ENCODE peak calls at places on chromosomes 16 and 17, in six cellular contexts. One of them, this sample, is unnamed.

GRCh38 chr17:72226322-72226721 is 105.5 kb downstream of the SOX9 start:
- ATAC-seq in activated T-cell treated with anti-CD3 and anti-CD28 coated beads, Interleukin-2, amount 50 U/mL, for 72 hours: no peak
- ATAC-seq in activated CD8-positive, alpha-beta memory T cell treated with anti-CD3 and anti-CD28 coated beads, Interleukin-2, amount 10 ng/mL, durations not matched to agents 7 days and 5 days: no peak
- ATAC-seq in CD8-positive, alpha-beta T cell: no peak
- ATAC-seq in effector memory CD8-positive, alpha-beta T cell: no peak
- ATAC-seq in heart right ventricle: no peak
- ATAC-seq in this sample: no peak

GRCh38 chr17:51435641-51436091 is 175.3 kb downstream of the UTP18 start:
- ATAC-seq in activated T-cell treated with anti-CD3 and anti-CD28 coated beads, Interleukin-2, amount 50 U/mL, for 72 hours: peak
- ATAC-seq in activated CD8-positive, alpha-beta memory T cell treated with anti-CD3 and anti-CD28 coated beads, Interleukin-2, amount 10 ng/mL, durations not matched to agents 7 days and 5 days: no peak
- ATAC-seq in effector memory CD8-positive, alpha-beta T cell: peak
- ATAC-seq in CD8-positive, alpha-beta T cell: no peak
- ATAC-seq in heart right ventricle: no peak
- ATAC-seq in this sample: no peak

GRCh38 chr17:1496814-1497325 is 4.4 kb upstream of the MYO1C start:
- ATAC-seq in activated CD8-positive, alpha-beta memory T cell treated with anti-CD3 and anti-CD28 coated beads, Interleukin-2, amount 10 ng/mL, durations not matched to agents 7 days and 5 days: no peak
- ATAC-seq in CD8-positive, alpha-beta T cell: no peak
- ATAC-seq in activated T-cell treated with anti-CD3 and anti-CD28 coated beads, Interleukin-2, amount 50 U/mL, for 72 hours: no peak
- ATAC-seq in effector memory CD8-positive, alpha-beta T cell: no peak
- ATAC-seq in heart right ventricle: no peak
- ATAC-seq in this sample: no peak

GRCh38 chr16:30649725-30650368 is 913 bp upstream of the PRR14 start:
- ATAC-seq in CD8-positive, alpha-beta T cell: peak
- ATAC-seq in effector memory CD8-positive, alpha-beta T cell: peak
- ATAC-seq in heart right ventricle: no peak
- ATAC-seq in activated T-cell treated with anti-CD3 and anti-CD28 coated beads, Interleukin-2, amount 50 U/mL, for 72 hours: no peak
- ATAC-seq in activated CD8-positive, alpha-beta memory T cell treated with anti-CD3 and anti-CD28 coated beads, Interleukin-2, amount 10 ng/mL, durations not matched to agents 7 days and 5 days: peak
- ATAC-seq in this sample: no peak

GRCh38 chr16:19235478-19235877 is 50.1 kb upstream of the CLEC19A start:
- ATAC-seq in effector memory CD8-positive, alpha-beta T cell: no peak
- ATAC-seq in activated CD8-positive, alpha-beta memory T cell treated with anti-CD3 and anti-CD28 coated beads, Interleukin-2, amount 10 ng/mL, durations not matched to agents 7 days and 5 days: no peak
- ATAC-seq in CD8-positive, alpha-beta T cell: no peak
- ATAC-seq in heart right ventricle: no peak
- ATAC-seq in activated T-cell treated with anti-CD3 and anti-CD28 coated beads, Interleukin-2, amount 50 U/mL, for 72 hours: no peak
- ATAC-seq in this sample: no peak

GRCh38 chr17:13016881-13017622 is 775 bp downstream of the ELAC2 start:
- ATAC-seq in heart right ventricle: peak
- ATAC-seq in effector memory CD8-positive, alpha-beta T cell: no peak
- ATAC-seq in activated T-cell treated with anti-CD3 and anti-CD28 coated beads, Interleukin-2, amount 50 U/mL, for 72 hours: peak
- ATAC-seq in activated CD8-positive, alpha-beta memory T cell treated with anti-CD3 and anti-CD28 coated beads, Interleukin-2, amount 10 ng/mL, durations not matched to agents 7 days and 5 days: peak
- ATAC-seq in CD8-positive, alpha-beta T cell: no peak
- ATAC-seq in this sample: no peak

GRCh38 chr17:35167666-35168065 is 20.0 kb downstream of the UNC45B start:
- ATAC-seq in activated T-cell treated with anti-CD3 and anti-CD28 coated beads, Interleukin-2, amount 50 U/mL, for 72 hours: no peak
- ATAC-seq in effector memory CD8-positive, alpha-beta T cell: no peak
- ATAC-seq in CD8-positive, alpha-beta T cell: no peak
- ATAC-seq in activated CD8-positive, alpha-beta memory T cell treated with anti-CD3 and anti-CD28 coated beads, Interleukin-2, amount 10 ng/mL, durations not matched to agents 7 days and 5 days: no peak
- ATAC-seq in heart right ventricle: no peak
- ATAC-seq in this sample: no peak

GRCh38 chr16:17392127-17392856 is 78.5 kb downstream of the XYLT1 start:
- ATAC-seq in CD8-positive, alpha-beta T cell: no peak
- ATAC-seq in activated T-cell treated with anti-CD3 and anti-CD28 coated beads, Interleukin-2, amount 50 U/mL, for 72 hours: no peak
- ATAC-seq in heart right ventricle: no peak
- ATAC-seq in effector memory CD8-positive, alpha-beta T cell: no peak
- ATAC-seq in activated CD8-positive, alpha-beta memory T cell treated with anti-CD3 and anti-CD28 coated beads, Interleukin-2, amount 10 ng/mL, durations not matched to agents 7 days and 5 days: no peak
- ATAC-seq in this sample: no peak

GRCh38 chr17:49547566-49547965 is 28.1 kb upstream of the NXPH3 start:
- ATAC-seq in heart right ventricle: peak
- ATAC-seq in CD8-positive, alpha-beta T cell: no peak
- ATAC-seq in activated CD8-positive, alpha-beta memory T cell treated with anti-CD3 and anti-CD28 coated beads, Interleukin-2, amount 10 ng/mL, durations not matched to agents 7 days and 5 days: no peak
- ATAC-seq in effector memory CD8-positive, alpha-beta T cell: no peak
- ATAC-seq in activated T-cell treated with anti-CD3 and anti-CD28 coated beads, Interleukin-2, amount 50 U/mL, for 72 hours: no peak
- ATAC-seq in this sample: no peak

GRCh38 chr17:80453980-80454556 is 22.3 kb downstream of the NPTX1 start:
- ATAC-seq in activated CD8-positive, alpha-beta memory T cell treated with anti-CD3 and anti-CD28 coated beads, Interleukin-2, amount 10 ng/mL, durations not matched to agents 7 days and 5 days: peak
- ATAC-seq in activated T-cell treated with anti-CD3 and anti-CD28 coated beads, Interleukin-2, amount 50 U/mL, for 72 hours: no peak
- ATAC-seq in effector memory CD8-positive, alpha-beta T cell: no peak
- ATAC-seq in CD8-positive, alpha-beta T cell: no peak
- ATAC-seq in heart right ventricle: no peak
- ATAC-seq in this sample: peak

GRCh38 chr17:49955157-49955556 is 13.8 kb upstream of the DLX4 start:
- ATAC-seq in activated T-cell treated with anti-CD3 and anti-CD28 coated beads, Interleukin-2, amount 50 U/mL, for 72 hours: no peak
- ATAC-seq in heart right ventricle: no peak
- ATAC-seq in effector memory CD8-positive, alpha-beta T cell: no peak
- ATAC-seq in activated CD8-positive, alpha-beta memory T cell treated with anti-CD3 and anti-CD28 coated beads, Interleukin-2, amount 10 ng/mL, durations not matched to agents 7 days and 5 days: no peak
- ATAC-seq in CD8-positive, alpha-beta T cell: no peak
- ATAC-seq in this sample: no peak

GRCh38 chr17:75845058-75845711 is 981 bp upstream of the UNC13D start:
- ATAC-seq in CD8-positive, alpha-beta T cell: peak
- ATAC-seq in activated CD8-positive, alpha-beta memory T cell treated with anti-CD3 and anti-CD28 coated beads, Interleukin-2, amount 10 ng/mL, durations not matched to agents 7 days and 5 days: peak
- ATAC-seq in heart right ventricle: peak
- ATAC-seq in activated T-cell treated with anti-CD3 and anti-CD28 coated beads, Interleukin-2, amount 50 U/mL, for 72 hours: peak
- ATAC-seq in effector memory CD8-positive, alpha-beta T cell: peak
- ATAC-seq in this sample: peak

GRCh38 chr17:75152971-75153853 is 1.1 kb downstream of the JPT1 start:
- ATAC-seq in CD8-positive, alpha-beta T cell: no peak
- ATAC-seq in activated CD8-positive, alpha-beta memory T cell treated with anti-CD3 and anti-CD28 coated beads, Interleukin-2, amount 10 ng/mL, durations not matched to agents 7 days and 5 days: no peak
- ATAC-seq in heart right ventricle: no peak
- ATAC-seq in effector memory CD8-positive, alpha-beta T cell: no peak
- ATAC-seq in activated T-cell treated with anti-CD3 and anti-CD28 coated beads, Interleukin-2, amount 50 U/mL, for 72 hours: no peak
- ATAC-seq in this sample: no peak

GRCh38 chr17:3875317-3875716 is 17.5 kb downstream of the CAMKK1 start:
- ATAC-seq in activated CD8-positive, alpha-beta memory T cell treated with anti-CD3 and anti-CD28 coated beads, Interleukin-2, amount 10 ng/mL, durations not matched to agents 7 days and 5 days: no peak
- ATAC-seq in heart right ventricle: no peak
- ATAC-seq in CD8-positive, alpha-beta T cell: no peak
- ATAC-seq in effector memory CD8-positive, alpha-beta T cell: no peak
- ATAC-seq in activated T-cell treated with anti-CD3 and anti-CD28 coated beads, Interleukin-2, amount 50 U/mL, for 72 hours: no peak
- ATAC-seq in this sample: no peak

GRCh38 chr16:57615813-57616212 is 12.6 kb upstream of the ADGRG1 start:
- ATAC-seq in activated CD8-positive, alpha-beta memory T cell treated with anti-CD3 and anti-CD28 coated beads, Interleukin-2, amount 10 ng/mL, durations not matched to agents 7 days and 5 days: no peak
- ATAC-seq in activated T-cell treated with anti-CD3 and anti-CD28 coated beads, Interleukin-2, amount 50 U/mL, for 72 hours: no peak
- ATAC-seq in effector memory CD8-positive, alpha-beta T cell: no peak
- ATAC-seq in heart right ventricle: no peak
- ATAC-seq in CD8-positive, alpha-beta T cell: no peak
- ATAC-seq in this sample: no peak

GRCh38 chr17:70661342-70662222 is 492.2 kb downstream of the KCNJ2 start:
- ATAC-seq in effector memory CD8-positive, alpha-beta T cell: no peak
- ATAC-seq in activated CD8-positive, alpha-beta memory T cell treated with anti-CD3 and anti-CD28 coated beads, Interleukin-2, amount 10 ng/mL, durations not matched to agents 7 days and 5 days: no peak
- ATAC-seq in heart right ventricle: no peak
- ATAC-seq in activated T-cell treated with anti-CD3 and anti-CD28 coated beads, Interleukin-2, amount 50 U/mL, for 72 hours: no peak
- ATAC-seq in CD8-positive, alpha-beta T cell: no peak
- ATAC-seq in this sample: no peak

GRCh38 chr17:9072626-9073339 is 51.5 kb downstream of the NTN1 start:
- ATAC-seq in CD8-positive, alpha-beta T cell: no peak
- ATAC-seq in heart right ventricle: peak
- ATAC-seq in activated T-cell treated with anti-CD3 and anti-CD28 coated beads, Interleukin-2, amount 50 U/mL, for 72 hours: no peak
- ATAC-seq in activated CD8-positive, alpha-beta memory T cell treated with anti-CD3 and anti-CD28 coated beads, Interleukin-2, amount 10 ng/mL, durations not matched to agents 7 days and 5 days: no peak
- ATAC-seq in effector memory CD8-positive, alpha-beta T cell: no peak
- ATAC-seq in this sample: peak

GRCh38 chr17:39596543-39597267 is 11.0 kb downstream of the NEUROD2 start:
- ATAC-seq in activated CD8-positive, alpha-beta memory T cell treated with anti-CD3 and anti-CD28 coated beads, Interleukin-2, amount 10 ng/mL, durations not matched to agents 7 days and 5 days: no peak
- ATAC-seq in heart right ventricle: no peak
- ATAC-seq in activated T-cell treated with anti-CD3 and anti-CD28 coated beads, Interleukin-2, amount 50 U/mL, for 72 hours: no peak
- ATAC-seq in effector memory CD8-positive, alpha-beta T cell: no peak
- ATAC-seq in CD8-positive, alpha-beta T cell: no peak
- ATAC-seq in this sample: no peak

GRCh38 chr16:73000907-73001521 is 46.9 kb downstream of the ZFHX3 start:
- ATAC-seq in CD8-positive, alpha-beta T cell: no peak
- ATAC-seq in activated T-cell treated with anti-CD3 and anti-CD28 coated beads, Interleukin-2, amount 50 U/mL, for 72 hours: no peak
- ATAC-seq in effector memory CD8-positive, alpha-beta T cell: no peak
- ATAC-seq in activated CD8-positive, alpha-beta memory T cell treated with anti-CD3 and anti-CD28 coated beads, Interleukin-2, amount 10 ng/mL, durations not matched to agents 7 days and 5 days: no peak
- ATAC-seq in heart right ventricle: no peak
- ATAC-seq in this sample: no peak

GRCh38 chr17:55168970-55169687 is 95.6 kb upstream of the HLF start:
- ATAC-seq in activated CD8-positive, alpha-beta memory T cell treated with anti-CD3 and anti-CD28 coated beads, Interleukin-2, amount 10 ng/mL, durations not matched to agents 7 days and 5 days: no peak
- ATAC-seq in effector memory CD8-positive, alpha-beta T cell: no peak
- ATAC-seq in CD8-positive, alpha-beta T cell: no peak
- ATAC-seq in activated T-cell treated with anti-CD3 and anti-CD28 coated beads, Interleukin-2, amount 50 U/mL, for 72 hours: no peak
- ATAC-seq in heart right ventricle: no peak
- ATAC-seq in this sample: no peak

GRCh38 chr16:76676356-76676755 is 399.2 kb downstream of the CNTNAP4 start:
- ATAC-seq in heart right ventricle: no peak
- ATAC-seq in CD8-positive, alpha-beta T cell: no peak
- ATAC-seq in activated T-cell treated with anti-CD3 and anti-CD28 coated beads, Interleukin-2, amount 50 U/mL, for 72 hours: no peak
- ATAC-seq in effector memory CD8-positive, alpha-beta T cell: no peak
- ATAC-seq in activated CD8-positive, alpha-beta memory T cell treated with anti-CD3 and anti-CD28 coated beads, Interleukin-2, amount 10 ng/mL, durations not matched to agents 7 days and 5 days: no peak
- ATAC-seq in this sample: no peak

GRCh38 chr16:73091199-73091598 is 43.3 kb upstream of the ZFHX3 start:
- ATAC-seq in CD8-positive, alpha-beta T cell: no peak
- ATAC-seq in heart right ventricle: no peak
- ATAC-seq in activated CD8-positive, alpha-beta memory T cell treated with anti-CD3 and anti-CD28 coated beads, Interleukin-2, amount 10 ng/mL, durations not matched to agents 7 days and 5 days: no peak
- ATAC-seq in effector memory CD8-positive, alpha-beta T cell: no peak
- ATAC-seq in activated T-cell treated with anti-CD3 and anti-CD28 coated beads, Interleukin-2, amount 50 U/mL, for 72 hours: no peak
- ATAC-seq in this sample: no peak

GRCh38 chr17:66555605-66556004 is 253.2 kb downstream of the PRKCA start:
- ATAC-seq in activated CD8-positive, alpha-beta memory T cell treated with anti-CD3 and anti-CD28 coated beads, Interleukin-2, amount 10 ng/mL, durations not matched to agents 7 days and 5 days: no peak
- ATAC-seq in CD8-positive, alpha-beta T cell: no peak
- ATAC-seq in heart right ventricle: no peak
- ATAC-seq in effector memory CD8-positive, alpha-beta T cell: no peak
- ATAC-seq in activated T-cell treated with anti-CD3 and anti-CD28 coated beads, Interleukin-2, amount 50 U/mL, for 72 hours: no peak
- ATAC-seq in this sample: no peak

GRCh38 chr17:55149485-55149884 is 115.3 kb upstream of the HLF start:
- ATAC-seq in activated CD8-positive, alpha-beta memory T cell treated with anti-CD3 and anti-CD28 coated beads, Interleukin-2, amount 10 ng/mL, durations not matched to agents 7 days and 5 days: no peak
- ATAC-seq in effector memory CD8-positive, alpha-beta T cell: no peak
- ATAC-seq in heart right ventricle: no peak
- ATAC-seq in CD8-positive, alpha-beta T cell: no peak
- ATAC-seq in activated T-cell treated with anti-CD3 and anti-CD28 coated beads, Interleukin-2, amount 50 U/mL, for 72 hours: no peak
- ATAC-seq in this sample: no peak

GRCh38 chr17:79125503-79125902 is 50.9 kb downstream of the ENGASE start:
- ATAC-seq in heart right ventricle: no peak
- ATAC-seq in effector memory CD8-positive, alpha-beta T cell: no peak
- ATAC-seq in activated CD8-positive, alpha-beta memory T cell treated with anti-CD3 and anti-CD28 coated beads, Interleukin-2, amount 10 ng/mL, durations not matched to agents 7 days and 5 days: no peak
- ATAC-seq in activated T-cell treated with anti-CD3 and anti-CD28 coated beads, Interleukin-2, amount 50 U/mL, for 72 hours: no peak
- ATAC-seq in CD8-positive, alpha-beta T cell: no peak
- ATAC-seq in this sample: peak

GRCh38 chr17:29113334-29113733 is 66.9 kb downstream of the MYO18A start:
- ATAC-seq in heart right ventricle: no peak
- ATAC-seq in activated CD8-positive, alpha-beta memory T cell treated with anti-CD3 and anti-CD28 coated beads, Interleukin-2, amount 10 ng/mL, durations not matched to agents 7 days and 5 days: no peak
- ATAC-seq in effector memory CD8-positive, alpha-beta T cell: no peak
- ATAC-seq in activated T-cell treated with anti-CD3 and anti-CD28 coated beads, Interleukin-2, amount 50 U/mL, for 72 hours: no peak
- ATAC-seq in CD8-positive, alpha-beta T cell: no peak
- ATAC-seq in this sample: no peak

GRCh38 chr17:7222093-7222971 is 2.6 kb downstream of the ACADVL start:
- ATAC-seq in activated T-cell treated with anti-CD3 and anti-CD28 coated beads, Interleukin-2, amount 50 U/mL, for 72 hours: no peak
- ATAC-seq in CD8-positive, alpha-beta T cell: no peak
- ATAC-seq in activated CD8-positive, alpha-beta memory T cell treated with anti-CD3 and anti-CD28 coated beads, Interleukin-2, amount 10 ng/mL, durations not matched to agents 7 days and 5 days: no peak
- ATAC-seq in heart right ventricle: no peak
- ATAC-seq in effector memory CD8-positive, alpha-beta T cell: no peak
- ATAC-seq in this sample: no peak

GRCh38 chr17:45324336-45324735 is 7.5 kb upstream of the MAP3K14 start:
- ATAC-seq in CD8-positive, alpha-beta T cell: no peak
- ATAC-seq in heart right ventricle: no peak
- ATAC-seq in activated CD8-positive, alpha-beta memory T cell treated with anti-CD3 and anti-CD28 coated beads, Interleukin-2, amount 10 ng/mL, durations not matched to agents 7 days and 5 days: no peak
- ATAC-seq in activated T-cell treated with anti-CD3 and anti-CD28 coated beads, Interleukin-2, amount 50 U/mL, for 72 hours: no peak
- ATAC-seq in effector memory CD8-positive, alpha-beta T cell: no peak
- ATAC-seq in this sample: no peak

GRCh38 chr17:64993867-64994266 is 62.7 kb downstream of the GNA13 start:
- ATAC-seq in heart right ventricle: no peak
- ATAC-seq in activated CD8-positive, alpha-beta memory T cell treated with anti-CD3 and anti-CD28 coated beads, Interleukin-2, amount 10 ng/mL, durations not matched to agents 7 days and 5 days: no peak
- ATAC-seq in activated T-cell treated with anti-CD3 and anti-CD28 coated beads, Interleukin-2, amount 50 U/mL, for 72 hours: no peak
- ATAC-seq in CD8-positive, alpha-beta T cell: no peak
- ATAC-seq in effector memory CD8-positive, alpha-beta T cell: no peak
- ATAC-seq in this sample: no peak

GRCh38 chr17:59763861-59764260 is 56.4 kb downstream of the VMP1 start:
- ATAC-seq in heart right ventricle: no peak
- ATAC-seq in activated T-cell treated with anti-CD3 and anti-CD28 coated beads, Interleukin-2, amount 50 U/mL, for 72 hours: peak
- ATAC-seq in CD8-positive, alpha-beta T cell: no peak
- ATAC-seq in effector memory CD8-positive, alpha-beta T cell: no peak
- ATAC-seq in activated CD8-positive, alpha-beta memory T cell treated with anti-CD3 and anti-CD28 coated beads, Interleukin-2, amount 10 ng/mL, durations not matched to agents 7 days and 5 days: no peak
- ATAC-seq in this sample: no peak

GRCh38 chr17:80513201-80513600 is 31.4 kb upstream of the RPTOR start:
- ATAC-seq in heart right ventricle: no peak
- ATAC-seq in activated T-cell treated with anti-CD3 and anti-CD28 coated beads, Interleukin-2, amount 50 U/mL, for 72 hours: no peak
- ATAC-seq in activated CD8-positive, alpha-beta memory T cell treated with anti-CD3 and anti-CD28 coated beads, Interleukin-2, amount 10 ng/mL, durations not matched to agents 7 days and 5 days: no peak
- ATAC-seq in CD8-positive, alpha-beta T cell: no peak
- ATAC-seq in effector memory CD8-positive, alpha-beta T cell: no peak
- ATAC-seq in this sample: no peak

GRCh38 chr16:1474471-1474795 is 395 bp downstream of the CLCN7 start:
- ATAC-seq in activated CD8-positive, alpha-beta memory T cell treated with anti-CD3 and anti-CD28 coated beads, Interleukin-2, amount 10 ng/mL, durations not matched to agents 7 days and 5 days: no peak
- ATAC-seq in activated T-cell treated with anti-CD3 and anti-CD28 coated beads, Interleukin-2, amount 50 U/mL, for 72 hours: peak
- ATAC-seq in CD8-positive, alpha-beta T cell: no peak
- ATAC-seq in effector memory CD8-positive, alpha-beta T cell: no peak
- ATAC-seq in heart right ventricle: no peak
- ATAC-seq in this sample: peak

GRCh38 chr16:72664122-72664479 is 383.8 kb downstream of the ZFHX3 start:
- ATAC-seq in activated T-cell treated with anti-CD3 and anti-CD28 coated beads, Interleukin-2, amount 50 U/mL, for 72 hours: no peak
- ATAC-seq in heart right ventricle: no peak
- ATAC-seq in CD8-positive, alpha-beta T cell: no peak
- ATAC-seq in effector memory CD8-positive, alpha-beta T cell: no peak
- ATAC-seq in activated CD8-positive, alpha-beta memory T cell treated with anti-CD3 and anti-CD28 coated beads, Interleukin-2, amount 10 ng/mL, durations not matched to agents 7 days and 5 days: no peak
- ATAC-seq in this sample: no peak

This sample was measured in gastroesophageal sphincter.